ENCODE peak calls at places on chromosome 7, in ten cellular contexts. P, J, Z, Q, W, D, A, H, U and B are unnamed samples.

GRCh38 chr7:137146552-137146961 is 197.0 kb downstream of the PTN start:
- DNase-seq in Z (no peak), W (no peak), P (peak; percentile 46), Q (no peak), D (peak; percentile 69), J (no peak), H (no peak), A (no peak), U (no peak), B (peak; percentile 67)

GRCh38 chr7:74561898-74562613 is 95.5 kb upstream of the GTF2I start:
- DNase-seq in Z (no peak), Q (no peak), J (no peak), H (no peak), P (no peak), U (no peak), D (no peak), W (no peak), A (no peak), B (no peak)

GRCh38 chr7:881441-882234 is 5.3 kb downstream of the GET4 start:
- DNase-seq in Z (no peak), D (no peak), A (no peak), U (no peak), H (no peak), J (no peak), P (no peak), W (no peak), Q (no peak), B (no peak)

GRCh38 chr7:129952164-129952652 is 552 bp downstream of the UBE2H start:
- DNase-seq in Z (no peak), U (peak; percentile 42), J (no peak), P (peak; percentile 34), H (peak; percentile 45), A (peak; percentile 14), W (peak; percentile 38), Q (peak; percentile 70), D (no peak), B (peak; percentile 19)

GRCh38 chr7:35617076-35617475 is 77.9 kb downstream of the HERPUD2 start:
- DNase-seq in A (no peak), Q (no peak), P (peak; percentile 47), W (no peak), Z (no peak), H (no peak), D (no peak), J (no peak), U (no peak), B (peak; percentile 17)

GRCh38 chr7:133709036-133709880 is 417.9 kb upstream of the LRGUK start:
- DNase-seq in J (peak; percentile 32), A (no peak), W (no peak), P (peak; percentile 14), D (no peak), Q (no peak), U (no peak), H (no peak), Z (no peak), B (peak; percentile 22)

GRCh38 chr7:83130623-83131545 is 31.8 kb downstream of the PCLO start:
- DNase-seq in U (peak; percentile 5), A (no peak), Q (no peak), W (no peak), P (no peak), D (no peak), H (no peak), J (no peak), Z (no peak), B (no peak)

GRCh38 chr7:119720541-119720940 is 552.4 kb upstream of the KCND2 start:
- DNase-seq in J (no peak), A (no peak), Z (peak; percentile 33), D (peak; percentile 58), U (peak; percentile 60), P (peak; percentile 87), W (no peak), Q (no peak), H (no peak), B (peak; percentile 89)

GRCh38 chr7:20267482-20267881 is 50.3 kb upstream of the MACC1 start:
- DNase-seq in U (no peak), D (no peak), J (no peak), Q (no peak), P (no peak), Z (no peak), A (no peak), W (no peak), H (no peak), B (no peak)

GRCh38 chr7:30594055-30594539 is 581 bp upstream of the GARS1 start:
- DNase-seq in H (peak; percentile 70), Z (no peak), U (peak; percentile 85), Q (peak; percentile 49), P (peak; percentile 43), J (no peak), A (peak; percentile 8), D (no peak), W (no peak), B (peak; percentile 55)

GRCh38 chr7:91045626-91046025 is 218.6 kb upstream of the FZD1 start:
- DNase-seq in U (no peak), A (no peak), Q (no peak), P (peak; percentile 11), W (no peak), J (no peak), D (no peak), H (no peak), Z (no peak), B (peak; percentile 35)

GRCh38 chr7:40777913-40778312 is 643.1 kb downstream of the SUGCT start:
- DNase-seq in D (no peak), W (no peak), H (no peak), U (no peak), J (no peak), Q (no peak), Z (no peak), A (no peak), P (no peak), B (no peak)

DNA sequence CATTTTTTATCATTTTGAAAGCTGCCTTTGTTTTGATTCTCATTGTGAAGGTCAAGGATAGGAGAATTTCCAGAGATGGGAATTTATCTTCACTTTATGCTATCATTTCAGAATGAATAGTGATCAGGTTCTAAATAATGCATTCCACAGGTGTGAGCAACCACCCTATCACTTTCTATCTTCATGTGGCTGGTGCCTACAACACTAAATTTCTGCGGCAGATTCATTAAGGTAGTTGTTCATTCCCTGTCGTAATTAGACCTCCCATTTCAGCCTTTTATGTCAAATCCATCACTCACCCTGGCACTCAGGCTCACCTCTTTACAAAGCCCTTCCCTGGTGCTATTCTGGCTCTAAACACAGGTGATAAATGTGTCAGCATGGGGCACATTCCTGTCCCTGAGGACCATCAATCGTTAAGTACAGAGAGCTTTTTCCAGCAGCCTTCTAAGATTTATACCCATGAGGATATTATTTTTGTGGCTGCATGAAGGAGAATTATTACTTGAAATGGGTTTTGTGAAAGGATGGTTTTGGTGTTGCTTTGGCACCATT is 300.0 kb upstream of the C7orf33 start:
- DNase-seq in D (no peak), A (no peak), Z (no peak), P (no peak), H (no peak), W (no peak), U (peak; percentile 63), Q (no peak), J (no peak), B (no peak)
- H3K4me3 ChIP-seq in D (no peak overlapping the region), A (no peak overlapping the region), Z (no peak overlapping the region), P (no peak overlapping the region), H (no peak overlapping the region), W (no peak overlapping the region), U (no peak overlapping the region), Q (no peak overlapping the region), J (no peak overlapping the region), B (no peak overlapping the region)

GRCh38 chr7:4885317-4885807 is 1.8 kb upstream of the RADIL start:
- DNase-seq in Z (no peak), W (no peak), D (no peak), Q (no peak), J (no peak), P (no peak), H (no peak), U (no peak), A (no peak), B (no peak)

GRCh38 chr7:4880218-4880617 is 3.3 kb downstream of the RADIL start:
- DNase-seq in D (no peak), H (no peak), W (no peak), P (no peak), Q (no peak), U (no peak), A (no peak), J (no peak), Z (no peak), B (peak; percentile 32)

GRCh38 chr7:4883352-4884144 is at the start of gene RADIL:
- DNase-seq in Q (peak; percentile 82), J (peak; percentile 77), Z (peak; percentile 94), D (no peak), H (peak; percentile 60), P (peak; percentile 93), A (peak; percentile 83), W (peak; percentile 84), U (peak; percentile 96), B (peak; percentile 88)

GRCh38 chr7:4882169-4882741 is 1.3 kb downstream of the RADIL start:
- DNase-seq in W (no peak), P (peak; percentile 77), U (peak; percentile 83), D (no peak), J (no peak), A (no peak), Z (no peak), Q (peak; percentile 38), H (no peak), B (peak; percentile 87)

DNA sequence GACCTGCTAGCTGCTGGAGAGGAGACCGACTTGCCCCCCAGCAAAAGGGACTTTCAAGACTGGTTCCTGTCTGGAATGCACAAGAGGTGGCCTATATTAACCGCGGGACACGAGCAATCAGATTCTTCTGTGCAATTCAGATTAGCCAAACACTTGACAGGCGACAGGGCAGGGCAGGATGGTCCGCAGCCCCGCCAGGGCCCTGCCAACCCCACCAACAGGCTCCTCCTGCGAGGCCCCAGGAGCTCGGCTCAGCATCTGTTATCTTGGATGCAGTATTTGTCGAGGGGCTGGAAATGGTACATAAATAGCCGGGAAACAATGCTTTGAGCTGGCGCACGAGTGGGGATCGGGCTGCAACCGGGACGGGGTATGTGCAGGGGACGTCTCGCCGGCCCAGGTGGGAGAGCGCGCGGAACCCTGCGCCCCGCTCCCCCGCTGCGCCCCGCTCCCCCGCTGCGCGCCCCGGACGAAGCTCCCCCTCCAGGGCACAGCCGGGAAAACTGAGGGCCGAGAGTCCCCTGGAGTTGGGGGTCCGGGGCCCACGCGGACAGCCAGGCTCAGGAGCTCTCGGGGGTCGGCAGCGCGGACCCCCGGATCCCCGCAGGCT is 669 bp downstream of the RADIL start:
- DNase-seq in J (no peak), A (no peak), U (peak; percentile 59), W (no peak), Z (peak; percentile 31), H (no peak), P (peak; percentile 5), D (no peak), Q (no peak), B (no peak)
- H3K4me3 ChIP-seq in J (peak overlapping the region; percentile 49), A (no peak overlapping the region), U (peak overlapping the region; percentile 40), W (no peak overlapping the region), Z (peak overlapping the region; percentile 72), H (no peak overlapping the region), P (peak overlapping the region; percentile 35), D (peak overlapping the region; percentile 41), Q (peak overlapping the region; percentile 35), B (peak overlapping the region; percentile 66)

GRCh38 chr7:84193787-84194186 is 802 bp downstream of the SEMA3A start:
- DNase-seq in H (no peak), A (no peak), Q (no peak), Z (peak; percentile 50), D (no peak), P (no peak), W (no peak), J (no peak), U (no peak), B (peak; percentile 49)
- H3K4me3 ChIP-seq in H (no peak overlapping the region), A (no peak overlapping the region), Q (peak overlapping the region; percentile 42), Z (peak overlapping the region; percentile 56), D (peak overlapping the region; percentile 70), P (peak overlapping the region; percentile 55), W (no peak overlapping the region), J (no peak overlapping the region), U (no peak overlapping the region), B (peak overlapping the region; percentile 67)

GRCh38 chr7:135558881-135559280 is 1.2 kb downstream of the NUP205 start:
- DNase-seq in H (no peak), P (no peak), Q (no peak), D (no peak), Z (no peak), J (no peak), W (no peak), U (no peak), A (no peak), B (no peak)
- H3K4me3 ChIP-seq in H (peak overlapping the region; percentile 97), P (peak overlapping the region; percentile 97), Q (peak overlapping the region; percentile 75), D (peak overlapping the region; percentile 75), Z (peak overlapping the region; percentile 67), J (peak overlapping the region; percentile 100), W (peak overlapping the region; percentile 96), U (peak overlapping the region; percentile 86), A (peak overlapping the region; percentile 91), B (peak overlapping the region; percentile 99)